ENCODE peak calls at places on chromosomes 6 and 20, in seven cellular contexts. A is neural progenitor cell, W is fibroblast of lung, D is left ventricle myocardium inferior, L is ascending aorta, C is ovary, X is testis. R is an unnamed sample. For H3K36me3, the result is how much of the 10 kb centered on the place peaks cover.

GRCh38 chr20:35359335-35359997 is 52.3 kb downstream of the UQCC1 start:
- DNase-seq in A (no peak), W (no peak), D (no peak), L (no peak), C (no peak), X (no peak), R (no peak)

GRCh38 chr20:4161447-4162251 is 146.3 kb upstream of the RNF24 start:
- DNase-seq in A (no peak), W (no peak), D (no peak), L (no peak), C (no peak), X (no peak), R (no peak)

GRCh38 chr20:5871720-5872410 is 78.5 kb downstream of the TRMT6 start:
- DNase-seq in A (no peak), W (no peak), D (no peak), L (no peak), C (no peak), X (no peak), R (no peak)

GRCh38 chr6:161631676-161632194 is 357.9 kb upstream of the AGPAT4 start:
- DNase-seq in A (no peak), W (peak), D (no peak), L (no peak), C (no peak), X (no peak), R (no peak)

GRCh38 chr6:146578054-146578453 is 20.7 kb upstream of the ADGB start:
- DNase-seq in A (no peak), W (no peak), D (no peak), L (no peak), C (no peak), X (no peak), R (no peak)

GRCh38 chr6:24969343-24969860 is 33.6 kb upstream of the RIPOR2 start:
- DNase-seq in A (no peak), W (no peak), D (no peak), L (no peak), C (no peak), X (no peak), R (no peak)

GRCh38 chr6:108774555-108774954 is 73.7 kb upstream of the ARMC2 start:
- DNase-seq in A (no peak), W (no peak), D (no peak), L (no peak), C (no peak), X (no peak), R (no peak)

GRCh38 chr6:46323312-46323965 is 152.7 kb upstream of the ENPP5 start:
- DNase-seq in A (no peak), W (peak), D (no peak), L (no peak), C (peak), X (no peak), R (no peak)

GRCh38 chr20:34834459-34834893 is 9.0 kb upstream of the NCOA6 start:
- DNase-seq in A (no peak), W (peak), D (no peak), L (no peak), C (no peak), X (no peak), R (no peak)

GRCh38 chr20:21505161-21505809 is 8.6 kb downstream of the NKX2-2 start:
- DNase-seq in A (peak), W (peak), D (peak), L (no peak), C (peak), X (peak), R (peak)

GRCh38 chr6:53192590-53193232 is 44.1 kb upstream of the GCM1 start:
- DNase-seq in A (peak), W (no peak), D (no peak), L (no peak), C (no peak), X (peak), R (no peak)

GRCh38 chr20:50191566-50192363 is 1.1 kb downstream of the CEBPB start:
- DNase-seq in A (peak), W (no peak), D (peak), L (no peak), C (peak), X (peak), R (peak)

GRCh38 chr20:48787861-48788375 is 39.9 kb downstream of the PREX1 start:
- DNase-seq in A (no peak), W (peak), D (no peak), L (no peak), C (no peak), X (no peak), R (no peak)

GRCh38 chr6:47464052-47464451 is 13.5 kb upstream of the CD2AP start:
- DNase-seq in A (no peak), W (no peak), D (no peak), L (no peak), C (no peak), X (no peak), R (no peak)

GRCh38 chr6:144360401-144360800 is 75.3 kb downstream of the UTRN start:
- DNase-seq in A (no peak), W (no peak), D (no peak), L (no peak), C (no peak), X (no peak), R (no peak)

GRCh38 chr20:1817577-1818211 is 77.5 kb upstream of the SIRPA start:
- DNase-seq in A (no peak), W (no peak), D (no peak), L (no peak), C (no peak), X (peak), R (no peak)

GRCh38 chr6:130537447-130537846 is 171.6 kb downstream of the TMEM200A start:
- DNase-seq in A (no peak), W (no peak), D (no peak), L (no peak), C (no peak), X (no peak), R (no peak)

GRCh38 chr6:93580441-93580840 is 161.1 kb upstream of the EPHA7 start:
- DNase-seq in A (no peak), W (no peak), D (no peak), L (no peak), C (no peak), X (no peak), R (no peak)

GRCh38 chr6:146883640-146884531 is 285.1 kb downstream of the ADGB start:
- DNase-seq in A (no peak), W (no peak), D (no peak), L (no peak), C (no peak), X (no peak), R (no peak)

GRCh38 chr20:53224851-53225250 is 252.7 kb downstream of the TSHZ2 start:
- DNase-seq in A (no peak), W (peak), D (no peak), L (no peak), C (no peak), X (no peak), R (no peak)

GRCh38 chr6:11754625-11755289 is 23.8 kb downstream of the ADTRP start:
- DNase-seq in A (no peak), W (no peak), D (no peak), L (no peak), C (peak), X (no peak), R (no peak)
- H3K36me3 ChIP-seq in A (under half), W (under half), D (under half), L (under half), C (under half), X (under half), R (under half)

DNA sequence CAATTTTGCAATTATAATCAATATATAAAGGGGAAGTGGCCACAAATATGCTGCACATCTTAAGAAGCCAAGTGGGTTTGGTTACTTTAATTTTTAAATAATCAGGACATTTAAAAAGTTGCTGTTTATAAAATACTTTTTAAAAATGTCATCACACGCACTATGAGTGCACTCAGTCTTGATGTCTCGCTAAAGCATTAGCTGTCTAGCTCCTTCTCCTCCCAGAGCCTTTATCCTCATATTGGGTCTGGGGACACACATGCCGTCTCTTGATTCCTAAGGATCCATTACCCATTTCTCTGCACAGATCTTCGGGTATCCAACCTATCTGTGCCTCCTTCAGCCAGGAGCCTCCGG is 439 bp upstream of the CAP2 start:
- DNase-seq in A (no peak), W (peak), D (no peak), L (no peak), C (no peak), X (no peak), R (no peak)
- H3K4me3 ChIP-seq in A (peak), W (peak), D (peak), L (peak), C (peak), X (peak), R (peak)

DNA sequence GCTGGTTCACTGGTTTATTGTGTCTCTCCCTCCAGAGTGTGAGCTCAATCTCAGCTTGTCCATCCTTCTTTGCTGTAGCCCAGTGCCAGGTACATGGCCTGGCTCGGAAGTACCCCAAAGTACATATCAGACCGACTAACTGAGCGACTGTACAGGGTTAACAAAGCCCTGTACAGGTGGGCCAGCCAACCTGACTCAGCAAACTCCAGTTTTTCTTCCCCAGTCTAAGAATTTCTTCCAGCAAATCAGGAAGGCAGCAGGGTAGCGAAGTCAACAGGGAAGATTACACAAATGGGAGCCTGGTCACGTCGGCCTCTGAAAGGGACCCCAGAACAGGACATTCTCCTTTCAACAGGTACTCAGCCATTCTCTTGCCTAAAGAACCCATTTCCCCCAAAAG is 31.3 kb downstream of the ZMYND8 start:
- DNase-seq in A (no peak), W (no peak), D (no peak), L (no peak), C (no peak), X (no peak), R (no peak)
- H3K27ac ChIP-seq in A (no peak), W (no peak), D (peak), L (no peak), C (no peak), X (no peak), R (no peak)

GRCh38 chr20:45019764-45020126 is 53.4 kb downstream of the STK4 start:
- DNase-seq in A (no peak), W (no peak), D (no peak), L (no peak), C (no peak), X (no peak), R (no peak)

GRCh38 chr20:45017859-45018258 is 51.5 kb downstream of the STK4 start:
- DNase-seq in A (no peak), W (no peak), D (no peak), L (no peak), C (no peak), X (no peak), R (no peak)

GRCh38 chr20:45020236-45020886 is 54.0 kb downstream of the STK4 start:
- DNase-seq in A (no peak), W (peak), D (no peak), L (no peak), C (no peak), X (no peak), R (no peak)

GRCh38 chr20:45019027-45019763 is 52.9 kb downstream of the STK4 start:
- DNase-seq in A (no peak), W (no peak), D (no peak), L (no peak), C (no peak), X (no peak), R (no peak)

DNA sequence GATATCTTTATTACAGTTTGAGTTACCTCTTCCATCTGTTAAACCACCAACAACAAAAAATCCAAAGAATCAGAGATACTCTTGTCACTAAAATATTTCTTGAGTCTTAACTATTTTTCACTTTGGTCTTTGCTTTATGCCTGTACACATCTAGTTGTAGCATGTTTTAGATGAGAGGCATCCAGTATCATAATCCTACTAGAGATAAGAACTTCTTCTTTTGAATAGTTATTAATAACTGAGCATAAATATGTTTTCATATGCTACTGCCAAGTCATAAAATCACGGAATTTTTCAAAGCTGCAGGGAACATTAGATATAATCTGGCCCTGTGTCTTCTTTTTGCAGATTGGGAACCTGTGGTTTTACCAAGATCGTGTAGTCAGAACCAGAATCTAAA is 55.3 kb downstream of the STK4 start:
- DNase-seq in A (no peak), W (no peak), D (no peak), L (no peak), C (no peak), X (no peak), R (no peak)
- H3K36me3 ChIP-seq in A (under half), W (under half), D (under half), L (under half), C (under half), X (under half), R (under half)

GRCh38 chr6:111888928-111889696 is 15.9 kb upstream of the FYN start:
- DNase-seq in A (peak), W (no peak), D (peak), L (no peak), C (peak), X (peak), R (peak)
- H3K4me3 ChIP-seq in A (peak), W (peak), D (peak), L (peak), C (no peak), X (no peak), R (peak)

GRCh38 chr6:1110164-1110563 is 201.7 kb upstream of the FOXQ1 start:
- DNase-seq in A (no peak), W (peak), D (no peak), L (no peak), C (no peak), X (no peak), R (no peak)
- H3K27ac ChIP-seq in A (no peak), W (no peak), D (no peak), L (no peak), C (no peak), X (no peak), R (no peak)

GRCh38 chr20:47524385-47524784 is 22.7 kb downstream of the NCOA3 start:
- DNase-seq in A (no peak), W (no peak), D (no peak), L (no peak), C (no peak), X (no peak), R (no peak)
- H3K36me3 ChIP-seq in A (under half), W (under half), D (under half), L (under half), C (under half), X (under half), R (under half)

GRCh38 chr6:26193467-26194328 is 106.5 kb downstream of the HFE start:
- DNase-seq in A (no peak), W (no peak), D (no peak), L (no peak), C (no peak), X (no peak), R (no peak)

GRCh38 chr6:26195376-26195923 is 108.2 kb downstream of the HFE start:
- DNase-seq in A (peak), W (peak), D (peak), L (peak), C (peak), X (peak), R (peak)

GRCh38 chr6:26195924-26196845 is 109.0 kb downstream of the HFE start:
- DNase-seq in A (peak), W (peak), D (no peak), L (no peak), C (no peak), X (no peak), R (no peak)

GRCh38 chr6:26194774-26195375 is 107.6 kb downstream of the HFE start:
- DNase-seq in A (no peak), W (peak), D (no peak), L (no peak), C (no peak), X (no peak), R (no peak)

DNA sequence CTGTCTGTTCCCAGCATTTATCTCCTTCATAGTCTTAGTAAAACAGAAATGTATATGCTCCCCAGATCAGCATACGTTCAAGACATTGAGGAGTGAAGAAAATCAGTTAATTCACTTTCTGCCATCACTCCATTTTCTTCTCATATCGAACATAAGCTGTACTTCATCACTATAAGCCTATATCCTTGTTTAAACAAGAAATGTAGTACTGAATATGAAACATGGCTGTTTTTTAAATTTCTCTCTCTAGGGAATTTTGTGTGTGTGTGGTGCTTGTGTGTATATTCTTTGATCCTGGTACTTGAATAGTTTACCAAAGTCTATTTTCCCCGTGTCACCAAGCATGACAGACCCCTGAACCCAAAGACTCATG is 107.1 kb downstream of the HFE start:
- DNase-seq in A (no peak), W (no peak), D (no peak), L (no peak), C (no peak), X (no peak), R (no peak)
- H3K4me3 ChIP-seq in A (peak), W (peak), D (peak), L (peak), C (peak), X (no peak), R (peak)

GRCh38 chr20:40670251-40670650 is 18.8 kb downstream of the MAFB start:
- DNase-seq in A (no peak), W (no peak), D (no peak), L (no peak), C (no peak), X (no peak), R (no peak)
- H3K27ac ChIP-seq in A (no peak), W (no peak), D (no peak), L (no peak), C (no peak), X (no peak), R (no peak)